ENCODE peak calls at places on chromosomes 6 and 20, in seven cellular contexts. One of them, this sample, is unnamed.

GRCh38 chr6:148440877-148441453 is 98.3 kb downstream of the SASH1 start:
- DNase-seq in adrenal gland: peak
- DNase-seq in mesenchymal stem cell: peak
- DNase-seq in fibroblast of lung: peak
- DNase-seq in OCI-LY7: no peak
- DNase-seq in CD8-positive, alpha-beta T cell: no peak
- DNase-seq in MM.1S: no peak
- DNase-seq in this sample: no peak

GRCh38 chr6:31113861-31114539 is 600 bp upstream of the PSORS1C1 start:
- DNase-seq in fibroblast of lung: peak
- DNase-seq in CD8-positive, alpha-beta T cell: no peak
- DNase-seq in MM.1S: no peak
- DNase-seq in adrenal gland: no peak
- DNase-seq in OCI-LY7: no peak
- DNase-seq in mesenchymal stem cell: no peak
- DNase-seq in this sample: no peak

GRCh38 chr6:136173519-136174507 is 76.3 kb downstream of the MTFR2 start:
- DNase-seq in mesenchymal stem cell: peak
- DNase-seq in CD8-positive, alpha-beta T cell: no peak
- DNase-seq in MM.1S: no peak
- DNase-seq in OCI-LY7: no peak
- DNase-seq in adrenal gland: peak
- DNase-seq in fibroblast of lung: peak
- DNase-seq in this sample: no peak

GRCh38 chr6:157198425-157199279 is 124.7 kb downstream of the TMEM242 start:
- DNase-seq in MM.1S: no peak
- DNase-seq in fibroblast of lung: peak
- DNase-seq in CD8-positive, alpha-beta T cell: no peak
- DNase-seq in mesenchymal stem cell: no peak
- DNase-seq in adrenal gland: no peak
- DNase-seq in OCI-LY7: no peak
- DNase-seq in this sample: no peak

GRCh38 chr6:83470587-83470986 is 39.7 kb upstream of the ME1 start:
- DNase-seq in CD8-positive, alpha-beta T cell: no peak
- DNase-seq in fibroblast of lung: no peak
- DNase-seq in adrenal gland: no peak
- DNase-seq in MM.1S: no peak
- DNase-seq in mesenchymal stem cell: no peak
- DNase-seq in OCI-LY7: no peak
- DNase-seq in this sample: no peak

GRCh38 chr6:24152014-24152413 is 26.0 kb downstream of the NRSN1 start:
- DNase-seq in adrenal gland: no peak
- DNase-seq in mesenchymal stem cell: no peak
- DNase-seq in CD8-positive, alpha-beta T cell: no peak
- DNase-seq in fibroblast of lung: no peak
- DNase-seq in MM.1S: no peak
- DNase-seq in OCI-LY7: no peak
- DNase-seq in this sample: no peak

GRCh38 chr6:121430514-121431460 is 4.7 kb upstream of the GJA1 start:
- DNase-seq in MM.1S: no peak
- DNase-seq in CD8-positive, alpha-beta T cell: no peak
- DNase-seq in fibroblast of lung: peak
- DNase-seq in OCI-LY7: no peak
- DNase-seq in mesenchymal stem cell: peak
- DNase-seq in adrenal gland: no peak
- DNase-seq in this sample: no peak

GRCh38 chr6:34476048-34476328 is 10.1 kb downstream of the PACSIN1 start:
- DNase-seq in OCI-LY7: no peak
- DNase-seq in adrenal gland: no peak
- DNase-seq in fibroblast of lung: no peak
- DNase-seq in MM.1S: no peak
- DNase-seq in mesenchymal stem cell: no peak
- DNase-seq in CD8-positive, alpha-beta T cell: no peak
- DNase-seq in this sample: no peak

GRCh38 chr20:50635014-50635557 is 56.3 kb downstream of the RIPOR3 start:
- DNase-seq in CD8-positive, alpha-beta T cell: no peak
- DNase-seq in mesenchymal stem cell: no peak
- DNase-seq in fibroblast of lung: no peak
- DNase-seq in adrenal gland: no peak
- DNase-seq in MM.1S: no peak
- DNase-seq in OCI-LY7: no peak
- DNase-seq in this sample: no peak
- H3K27ac ChIP-seq in CD8-positive, alpha-beta T cell: no peak
- H3K27ac ChIP-seq in mesenchymal stem cell: no peak
- H3K27ac ChIP-seq in fibroblast of lung: no peak
- H3K27ac ChIP-seq in adrenal gland: no peak
- H3K27ac ChIP-seq in MM.1S: no peak
- H3K27ac ChIP-seq in OCI-LY7: no peak
- H3K27ac ChIP-seq in this sample: peak

GRCh38 chr20:33687993-33688937 is 2.1 kb upstream of the E2F1 start:
- DNase-seq in adrenal gland: no peak
- DNase-seq in MM.1S: peak
- DNase-seq in fibroblast of lung: no peak
- DNase-seq in mesenchymal stem cell: peak
- DNase-seq in OCI-LY7: no peak
- DNase-seq in CD8-positive, alpha-beta T cell: no peak
- DNase-seq in this sample: no peak

GRCh38 chr20:33687370-33687915 is 1.3 kb upstream of the E2F1 start:
- DNase-seq in fibroblast of lung: no peak
- DNase-seq in adrenal gland: no peak
- DNase-seq in CD8-positive, alpha-beta T cell: no peak
- DNase-seq in MM.1S: peak
- DNase-seq in mesenchymal stem cell: peak
- DNase-seq in OCI-LY7: no peak
- DNase-seq in this sample: no peak

GRCh38 chr20:33689493-33689892 is 3.3 kb upstream of the E2F1 start:
- DNase-seq in mesenchymal stem cell: no peak
- DNase-seq in CD8-positive, alpha-beta T cell: no peak
- DNase-seq in adrenal gland: no peak
- DNase-seq in MM.1S: no peak
- DNase-seq in fibroblast of lung: no peak
- DNase-seq in OCI-LY7: no peak
- DNase-seq in this sample: no peak

GRCh38 chr20:33689973-33690372 is 3.8 kb upstream of the E2F1 start:
- DNase-seq in mesenchymal stem cell: peak
- DNase-seq in CD8-positive, alpha-beta T cell: peak
- DNase-seq in fibroblast of lung: peak
- DNase-seq in OCI-LY7: no peak
- DNase-seq in MM.1S: no peak
- DNase-seq in adrenal gland: no peak
- DNase-seq in this sample: no peak

GRCh38 chr20:33688938-33689424 is 2.8 kb upstream of the E2F1 start:
- DNase-seq in MM.1S: peak
- DNase-seq in CD8-positive, alpha-beta T cell: no peak
- DNase-seq in fibroblast of lung: no peak
- DNase-seq in OCI-LY7: no peak
- DNase-seq in mesenchymal stem cell: no peak
- DNase-seq in adrenal gland: no peak
- DNase-seq in this sample: no peak
- H3K27ac ChIP-seq in MM.1S: no peak
- H3K27ac ChIP-seq in CD8-positive, alpha-beta T cell: no peak
- H3K27ac ChIP-seq in fibroblast of lung: no peak
- H3K27ac ChIP-seq in OCI-LY7: no peak
- H3K27ac ChIP-seq in mesenchymal stem cell: no peak
- H3K27ac ChIP-seq in adrenal gland: peak
- H3K27ac ChIP-seq in this sample: no peak

GRCh38 chr6:5541025-5541424 is 279.7 kb downstream of the FARS2 start:
- DNase-seq in MM.1S: no peak
- DNase-seq in OCI-LY7: no peak
- DNase-seq in fibroblast of lung: no peak
- DNase-seq in CD8-positive, alpha-beta T cell: no peak
- DNase-seq in adrenal gland: no peak
- DNase-seq in mesenchymal stem cell: no peak
- DNase-seq in this sample: no peak
- H3K27ac ChIP-seq in MM.1S: no peak
- H3K27ac ChIP-seq in OCI-LY7: no peak
- H3K27ac ChIP-seq in fibroblast of lung: no peak
- H3K27ac ChIP-seq in CD8-positive, alpha-beta T cell: no peak
- H3K27ac ChIP-seq in adrenal gland: no peak
- H3K27ac ChIP-seq in mesenchymal stem cell: no peak
- H3K27ac ChIP-seq in this sample: no peak

DNA sequence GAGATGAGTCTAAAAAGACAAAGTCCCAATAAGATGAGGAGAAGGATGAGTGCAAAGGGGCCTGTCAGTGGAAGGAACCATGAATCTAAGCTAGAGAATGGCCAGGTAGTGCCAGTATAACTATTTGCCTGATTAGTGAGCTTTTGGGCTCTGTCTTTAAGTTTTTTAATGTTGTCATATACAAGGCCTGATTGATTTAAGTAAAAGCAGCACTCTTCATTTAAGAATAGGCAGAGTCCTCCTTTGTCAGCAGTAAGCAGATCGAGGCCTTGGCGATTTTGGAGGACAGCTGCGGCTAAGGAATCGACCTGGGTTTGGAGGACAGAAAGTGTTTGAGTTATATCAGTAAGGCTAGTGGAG is 753.4 kb upstream of the ADGRB3 start:
- DNase-seq in fibroblast of lung: no peak
- DNase-seq in adrenal gland: no peak
- DNase-seq in MM.1S: no peak
- DNase-seq in OCI-LY7: no peak
- DNase-seq in CD8-positive, alpha-beta T cell: no peak
- DNase-seq in mesenchymal stem cell: peak
- DNase-seq in this sample: no peak
- H3K27ac ChIP-seq in fibroblast of lung: no peak
- H3K27ac ChIP-seq in adrenal gland: no peak
- H3K27ac ChIP-seq in MM.1S: no peak
- H3K27ac ChIP-seq in OCI-LY7: no peak
- H3K27ac ChIP-seq in CD8-positive, alpha-beta T cell: no peak
- H3K27ac ChIP-seq in mesenchymal stem cell: no peak
- H3K27ac ChIP-seq in this sample: no peak

GRCh38 chr6:19838442-19839236 is 1.5 kb downstream of the ID4 start:
- DNase-seq in OCI-LY7: peak
- DNase-seq in adrenal gland: no peak
- DNase-seq in CD8-positive, alpha-beta T cell: no peak
- DNase-seq in mesenchymal stem cell: peak
- DNase-seq in MM.1S: no peak
- DNase-seq in fibroblast of lung: peak
- DNase-seq in this sample: no peak
- H3K27ac ChIP-seq in OCI-LY7: peak
- H3K27ac ChIP-seq in adrenal gland: no peak
- H3K27ac ChIP-seq in CD8-positive, alpha-beta T cell: no peak
- H3K27ac ChIP-seq in mesenchymal stem cell: no peak
- H3K27ac ChIP-seq in MM.1S: no peak
- H3K27ac ChIP-seq in fibroblast of lung: peak
- H3K27ac ChIP-seq in this sample: peak

DNA sequence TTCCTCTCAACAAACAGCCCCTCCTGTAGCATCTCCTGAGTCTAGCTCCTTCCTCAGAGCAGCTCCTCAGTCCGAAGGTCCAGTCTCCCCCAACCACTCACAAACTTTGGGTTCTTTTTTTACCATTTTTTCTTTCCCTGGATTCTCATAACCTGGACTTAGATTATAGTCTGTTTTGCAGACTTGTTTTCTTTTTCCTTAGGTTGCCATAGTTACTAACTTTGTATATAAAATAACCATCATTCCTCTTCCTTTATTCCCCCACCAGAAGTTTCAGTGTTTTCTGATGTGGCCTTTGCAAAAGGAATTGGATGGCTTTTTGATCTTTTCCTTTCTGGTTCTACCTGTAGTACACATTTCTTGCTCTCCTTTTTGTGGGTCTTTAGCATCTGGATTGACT is 12.9 kb downstream of the STK35 start:
- DNase-seq in CD8-positive, alpha-beta T cell: no peak
- DNase-seq in MM.1S: no peak
- DNase-seq in OCI-LY7: no peak
- DNase-seq in fibroblast of lung: no peak
- DNase-seq in mesenchymal stem cell: peak
- DNase-seq in adrenal gland: no peak
- DNase-seq in this sample: no peak
- H3K27ac ChIP-seq in CD8-positive, alpha-beta T cell: no peak
- H3K27ac ChIP-seq in MM.1S: no peak
- H3K27ac ChIP-seq in OCI-LY7: no peak
- H3K27ac ChIP-seq in fibroblast of lung: no peak
- H3K27ac ChIP-seq in mesenchymal stem cell: no peak
- H3K27ac ChIP-seq in adrenal gland: peak
- H3K27ac ChIP-seq in this sample: peak

This sample was measured in esophagus squamous epithelium.